ENCODE peak calls at places on chromosomes 12 and 14, in seven cellular contexts. F is AG10803, Z is tibial nerve, K is mammary epithelial cell, J is thoracic aorta, L is stomach, C is HCT116. M is an unnamed sample.

GRCh38 chr14:51653096-51653814 is 1.5 kb downstream of the FRMD6 start:
- DNase-seq in F (peak; percentile 88), Z (no peak), K (peak; percentile 57), J (no peak), L (no peak), C (no peak), M (no peak)

GRCh38 chr14:24952851-24953666 is 96.9 kb downstream of the STXBP6 start:
- DNase-seq in F (no peak), Z (no peak), K (no peak), J (no peak), L (no peak), C (no peak), M (no peak)

GRCh38 chr14:58428011-58428807 is 690 bp downstream of the KIAA0586 start:
- DNase-seq in F (peak; percentile 48), Z (no peak), K (peak; percentile 53), J (no peak), L (no peak), C (peak; percentile 33), M (no peak)

GRCh38 chr12:31589582-31589895 is 1.4 kb downstream of the DENND5B start:
- DNase-seq in F (no peak), Z (no peak), K (no peak), J (no peak), L (no peak), C (no peak), M (no peak)

GRCh38 chr14:94009767-94010166 is 12.7 kb downstream of the CCDC197 start:
- DNase-seq in F (peak; percentile 31), Z (no peak), K (peak; percentile 77), J (no peak), L (no peak), C (no peak), M (no peak)

GRCh38 chr12:94277426-94278000 is 129.1 kb downstream of the PLXNC1 start:
- DNase-seq in F (no peak), Z (peak; percentile 53), K (no peak), J (no peak), L (no peak), C (no peak), M (no peak)

GRCh38 chr12:46303039-46303666 is 34.3 kb upstream of the SLC38A1 start:
- DNase-seq in F (peak; percentile 22), Z (no peak), K (peak; percentile 53), J (no peak), L (peak; percentile 45), C (peak; percentile 18), M (no peak)

GRCh38 chr12:93943766-93944165 is 204.6 kb upstream of the PLXNC1 start:
- DNase-seq in F (peak; percentile 80), Z (no peak), K (peak; percentile 41), J (no peak), L (no peak), C (peak; percentile 3), M (peak; percentile 79)

GRCh38 chr12:107079172-107080011 is 14.0 kb downstream of the CRY1 start:
- DNase-seq in F (peak; percentile 47), Z (no peak), K (peak; percentile 44), J (no peak), L (no peak), C (no peak), M (no peak)

GRCh38 chr12:7017870-7018349 is 366 bp downstream of the LPCAT3 start:
- DNase-seq in F (no peak), Z (peak; percentile 15), K (no peak), J (no peak), L (peak; percentile 29), C (no peak), M (no peak)

GRCh38 chr12:27969901-27970390 is 2.6 kb downstream of the PTHLH start:
- DNase-seq in F (peak; percentile 59), Z (peak; percentile 22), K (peak; percentile 95), J (no peak), L (peak; percentile 72), C (peak; percentile 45), M (peak; percentile 45)

GRCh38 chr12:72465940-72466630 is 193.9 kb downstream of the TRHDE start:
- DNase-seq in F (no peak), Z (no peak), K (no peak), J (no peak), L (no peak), C (no peak), M (no peak)

GRCh38 chr12:15427913-15428312 is 105.6 kb downstream of the PTPRO start:
- DNase-seq in F (no peak), Z (no peak), K (no peak), J (no peak), L (no peak), C (no peak), M (no peak)

GRCh38 chr12:129325566-129325965 is 472.3 kb downstream of the GLT1D1 start:
- DNase-seq in F (no peak), Z (no peak), K (no peak), J (no peak), L (no peak), C (no peak), M (no peak)

GRCh38 chr12:103495783-103496456 is at the start of gene C12orf42:
- DNase-seq in F (peak; percentile 9), Z (no peak), K (peak; percentile 67), J (no peak), L (no peak), C (peak; percentile 12), M (no peak)

GRCh38 chr14:104388631-104389325 is 190.8 kb upstream of the C14orf180 start:
- DNase-seq in F (no peak), Z (no peak), K (no peak), J (no peak), L (peak; percentile 23), C (no peak), M (no peak)

GRCh38 chr12:122080149-122081107 is 1.9 kb downstream of the MLXIP start:
- DNase-seq in F (peak; percentile 84), Z (peak; percentile 44), K (peak; percentile 91), J (peak; percentile 63), L (peak; percentile 54), C (no peak), M (peak; percentile 89)

GRCh38 chr12:119014368-119014767 is 33.0 kb downstream of the SRRM4 start:
- DNase-seq in F (no peak), Z (no peak), K (no peak), J (no peak), L (no peak), C (no peak), M (no peak)

GRCh38 chr12:6361834-6362233 is 13.5 kb downstream of the SCNN1A start:
- DNase-seq in F (no peak), Z (no peak), K (no peak), J (no peak), L (peak; percentile 79), C (no peak), M (peak; percentile 83)

GRCh38 chr14:25226214-25226613 is 176.3 kb upstream of the STXBP6 start:
- DNase-seq in F (no peak), Z (no peak), K (no peak), J (no peak), L (no peak), C (no peak), M (no peak)

GRCh38 chr14:52960627-52961026 is 9.8 kb upstream of the FERMT2 start:
- DNase-seq in F (no peak), Z (no peak), K (no peak), J (no peak), L (no peak), C (no peak), M (no peak)

GRCh38 chr12:5588231-5588995 is 156.5 kb downstream of the NTF3 start:
- DNase-seq in F (peak; percentile 94), Z (no peak), K (no peak), J (no peak), L (no peak), C (no peak), M (no peak)

DNA sequence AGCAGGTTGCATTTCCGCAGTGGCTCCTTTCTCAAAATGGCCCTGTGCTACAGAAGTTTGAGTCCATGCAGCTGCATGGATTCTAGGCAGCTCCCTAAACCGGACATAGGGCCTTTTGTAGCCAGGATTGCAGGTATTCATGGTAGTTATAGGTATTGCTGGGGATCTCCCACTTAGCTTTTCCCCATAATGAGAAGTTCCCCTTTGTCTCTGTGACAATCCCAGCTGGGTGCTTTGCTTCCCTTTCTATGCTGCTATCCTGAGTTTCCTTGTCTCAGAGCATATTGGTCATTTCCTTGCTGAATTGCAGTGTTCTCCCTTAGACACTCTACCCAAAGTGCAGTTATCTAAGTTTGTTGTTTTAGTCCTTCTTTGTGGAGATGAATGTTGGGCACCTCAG is 120.9 kb upstream of the MIS18BP1 start:
- DNase-seq in F (no peak), Z (no peak), K (no peak), J (no peak), L (no peak), C (no peak), M (no peak)
- H3K4me3 ChIP-seq in F (no peak overlapping the region), Z (no peak overlapping the region), K (no peak overlapping the region), J (no peak overlapping the region), L (no peak overlapping the region), C (no peak overlapping the region), M (no peak overlapping the region)

DNA sequence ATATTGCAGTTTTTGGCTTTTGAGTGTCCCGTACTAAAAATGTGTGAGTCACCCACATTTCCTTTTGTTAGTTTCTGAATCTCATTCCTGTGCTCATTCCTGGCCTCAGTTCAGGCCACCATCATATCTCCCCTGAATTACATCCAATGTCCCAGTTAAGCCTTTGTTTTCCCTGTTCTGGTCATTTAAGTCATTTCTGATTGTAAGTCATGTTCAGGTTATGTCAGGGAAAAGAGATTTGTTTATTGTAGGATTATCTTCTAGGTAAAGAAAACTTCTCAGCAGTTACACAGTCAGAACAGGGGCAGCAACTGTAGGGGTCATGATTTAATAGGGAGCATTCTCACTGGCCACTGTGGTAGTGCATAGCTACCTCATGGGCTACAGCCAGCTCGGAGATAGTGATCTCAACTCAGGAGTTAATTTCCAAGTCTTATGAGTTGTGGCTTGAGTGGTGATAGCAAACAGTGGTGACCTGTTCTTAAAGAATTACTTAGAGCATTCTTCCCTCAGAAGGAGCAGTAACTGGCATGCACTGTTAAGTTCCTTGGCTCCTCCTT is 6.7 kb downstream of the DDX47 start:
- DNase-seq in F (peak; percentile 98), Z (no peak), K (peak; percentile 86), J (peak; percentile 19), L (no peak), C (no peak), M (peak; percentile 48)
- TF ChIP-seq CTCF in F (peak; percentile 13), Z (no peak), K (peak; percentile 4), J (no peak), L (no peak), C (no peak), M (no peak)

GRCh38 chr12:63323942-63324341 is 172.9 kb upstream of the AVPR1A start:
- DNase-seq in F (no peak), Z (no peak), K (no peak), J (no peak), L (no peak), C (no peak), M (no peak)
- H3K4me3 ChIP-seq in F (no peak overlapping the region), Z (no peak overlapping the region), K (no peak overlapping the region), J (no peak overlapping the region), L (no peak overlapping the region), C (no peak overlapping the region), M (no peak overlapping the region)

GRCh38 chr14:75141967-75142366 is 15.1 kb upstream of the NEK9 start:
- DNase-seq in F (peak; percentile 53), Z (no peak), K (peak; percentile 12), J (no peak), L (no peak), C (no peak), M (no peak)
- TF ChIP-seq CTCF in F (peak; percentile 57), Z (peak; percentile 35), K (peak; percentile 39), J (no peak), L (peak; percentile 18), C (peak; percentile 58), M (peak; percentile 24)

GRCh38 chr14:81351205-81351604 is 48.9 kb downstream of the STON2 start:
- DNase-seq in F (no peak), Z (no peak), K (no peak), J (no peak), L (no peak), C (no peak), M (no peak)
- H3K4me3 ChIP-seq in F (no peak overlapping the region), Z (no peak overlapping the region), K (no peak overlapping the region), J (no peak overlapping the region), L (no peak overlapping the region), C (no peak overlapping the region), M (no peak overlapping the region)

GRCh38 chr12:19183121-19183838 is 53.7 kb downstream of the PLEKHA5 start:
- DNase-seq in F (peak; percentile 40), Z (no peak), K (no peak), J (no peak), L (no peak), C (no peak), M (no peak)
- TF ChIP-seq CTCF in F (peak; percentile 45), Z (peak; percentile 18), K (peak; percentile 26), J (no peak), L (no peak), C (peak; percentile 15), M (no peak)

M was measured in tibial artery.